ENCODE peak calls at places on chromosomes 5 and 9, in seven cellular contexts. One of them, this sample, is unnamed.

GRCh38 chr5:176611435-176611834 is 1.5 kb upstream of the GPRIN1 start:
- DNase-seq in stimulated activated CD8-positive, alpha-beta memory T cell treated with anti-CD3 and anti-CD28 coated beads, Interleukin-4, amount 100 ng/mL, for 24 hours: peak
- DNase-seq in SW 1271: no peak
- DNase-seq in right lobe of liver: peak
- DNase-seq in cardiac septum: no peak
- DNase-seq in T-helper 2 cell: peak
- DNase-seq in NCI-H1694: no peak
- DNase-seq in this sample: no peak

GRCh38 chr9:101727621-101728524 is 10.6 kb downstream of the GRIN3A start:
- DNase-seq in stimulated activated CD8-positive, alpha-beta memory T cell treated with anti-CD3 and anti-CD28 coated beads, Interleukin-4, amount 100 ng/mL, for 24 hours: no peak
- DNase-seq in SW 1271: peak
- DNase-seq in right lobe of liver: no peak
- DNase-seq in cardiac septum: no peak
- DNase-seq in T-helper 2 cell: no peak
- DNase-seq in NCI-H1694: no peak
- DNase-seq in this sample: no peak

GRCh38 chr5:151798674-151799073 is 26.9 kb downstream of the G3BP1 start:
- DNase-seq in stimulated activated CD8-positive, alpha-beta memory T cell treated with anti-CD3 and anti-CD28 coated beads, Interleukin-4, amount 100 ng/mL, for 24 hours: no peak
- DNase-seq in SW 1271: no peak
- DNase-seq in right lobe of liver: no peak
- DNase-seq in cardiac septum: no peak
- DNase-seq in T-helper 2 cell: no peak
- DNase-seq in NCI-H1694: no peak
- DNase-seq in this sample: no peak

GRCh38 chr5:101943784-101944183 is 352.3 kb downstream of the SLCO4C1 start:
- DNase-seq in stimulated activated CD8-positive, alpha-beta memory T cell treated with anti-CD3 and anti-CD28 coated beads, Interleukin-4, amount 100 ng/mL, for 24 hours: no peak
- DNase-seq in SW 1271: no peak
- DNase-seq in right lobe of liver: no peak
- DNase-seq in cardiac septum: no peak
- DNase-seq in T-helper 2 cell: no peak
- DNase-seq in NCI-H1694: no peak
- DNase-seq in this sample: peak

GRCh38 chr5:101306391-101307137 is 403.5 kb upstream of the ST8SIA4 start:
- DNase-seq in stimulated activated CD8-positive, alpha-beta memory T cell treated with anti-CD3 and anti-CD28 coated beads, Interleukin-4, amount 100 ng/mL, for 24 hours: no peak
- DNase-seq in SW 1271: no peak
- DNase-seq in right lobe of liver: no peak
- DNase-seq in cardiac septum: no peak
- DNase-seq in T-helper 2 cell: no peak
- DNase-seq in NCI-H1694: peak
- DNase-seq in this sample: no peak

GRCh38 chr5:51468196-51468595 is 84.9 kb downstream of the ISL1 start:
- DNase-seq in stimulated activated CD8-positive, alpha-beta memory T cell treated with anti-CD3 and anti-CD28 coated beads, Interleukin-4, amount 100 ng/mL, for 24 hours: no peak
- DNase-seq in SW 1271: no peak
- DNase-seq in right lobe of liver: no peak
- DNase-seq in cardiac septum: no peak
- DNase-seq in T-helper 2 cell: no peak
- DNase-seq in NCI-H1694: no peak
- DNase-seq in this sample: no peak

GRCh38 chr5:61816585-61817450 is 484.8 kb downstream of the ZSWIM6 start:
- DNase-seq in stimulated activated CD8-positive, alpha-beta memory T cell treated with anti-CD3 and anti-CD28 coated beads, Interleukin-4, amount 100 ng/mL, for 24 hours: no peak
- DNase-seq in SW 1271: no peak
- DNase-seq in right lobe of liver: no peak
- DNase-seq in cardiac septum: no peak
- DNase-seq in T-helper 2 cell: no peak
- DNase-seq in NCI-H1694: no peak
- DNase-seq in this sample: no peak

GRCh38 chr5:174623438-174624019 is 100.9 kb upstream of the MSX2 start:
- DNase-seq in stimulated activated CD8-positive, alpha-beta memory T cell treated with anti-CD3 and anti-CD28 coated beads, Interleukin-4, amount 100 ng/mL, for 24 hours: no peak
- DNase-seq in SW 1271: no peak
- DNase-seq in right lobe of liver: no peak
- DNase-seq in cardiac septum: no peak
- DNase-seq in T-helper 2 cell: no peak
- DNase-seq in NCI-H1694: no peak
- DNase-seq in this sample: no peak

GRCh38 chr5:65722575-65723424 is 795 bp downstream of the NLN start:
- DNase-seq in stimulated activated CD8-positive, alpha-beta memory T cell treated with anti-CD3 and anti-CD28 coated beads, Interleukin-4, amount 100 ng/mL, for 24 hours: no peak
- DNase-seq in SW 1271: no peak
- DNase-seq in right lobe of liver: peak
- DNase-seq in cardiac septum: no peak
- DNase-seq in T-helper 2 cell: no peak
- DNase-seq in NCI-H1694: no peak
- DNase-seq in this sample: no peak

GRCh38 chr9:132946624-132947295 is 2.3 kb upstream of the TSC1 start:
- DNase-seq in stimulated activated CD8-positive, alpha-beta memory T cell treated with anti-CD3 and anti-CD28 coated beads, Interleukin-4, amount 100 ng/mL, for 24 hours: no peak
- DNase-seq in SW 1271: no peak
- DNase-seq in right lobe of liver: no peak
- DNase-seq in cardiac septum: no peak
- DNase-seq in T-helper 2 cell: no peak
- DNase-seq in NCI-H1694: peak
- DNase-seq in this sample: no peak